ENCODE peak calls at places on chromosome 3, in ten cellular contexts. V, Z, W, U, E, J, F, Q, B and O are unnamed samples.

GRCh38 chr3:187368251-187368733 is at the start of gene RTP4:
- DNase-seq in Z (no peak), J (no peak), B (no peak), F (peak; percentile 13), W (no peak), E (peak; percentile 60), V (peak; percentile 81), Q (no peak), U (peak; percentile 50), O (no peak)

GRCh38 chr3:196639517-196640500 is at the start of gene NRROS:
- DNase-seq in B (no peak), U (no peak), J (peak; percentile 50), Z (peak; percentile 87), W (peak; percentile 56), E (peak; percentile 78), F (peak; percentile 29), Q (peak; percentile 84), V (peak; percentile 69), O (peak; percentile 65)

GRCh38 chr3:186596568-186597287 is 16.1 kb upstream of the AHSG start:
- DNase-seq in E (no peak), U (peak; percentile 26), J (no peak), W (no peak), B (no peak), Z (no peak), V (no peak), F (no peak), Q (peak; percentile 45), O (peak; percentile 32)

GRCh38 chr3:171257251-171258179 is 202.7 kb downstream of the TNIK start:
- DNase-seq in E (no peak), J (no peak), U (peak; percentile 46), W (no peak), F (no peak), B (no peak), Q (no peak), V (no peak), Z (no peak), O (no peak)

GRCh38 chr3:117016359-117016758 is 306.8 kb downstream of the TUSC7 start:
- DNase-seq in Z (no peak), B (no peak), E (no peak), J (no peak), F (no peak), U (no peak), W (no peak), Q (no peak), V (no peak), O (no peak)

GRCh38 chr3:60079076-60079475 is 1029.3 kb upstream of the CFAP20DC start:
- DNase-seq in J (no peak), Q (no peak), B (no peak), V (no peak), Z (no peak), W (no peak), E (peak; percentile 68), U (no peak), F (no peak), O (no peak)

GRCh38 chr3:195291121-195291520 is 20.2 kb upstream of the XXYLT1 start:
- DNase-seq in J (no peak), F (no peak), Z (no peak), W (no peak), V (no peak), E (no peak), B (no peak), Q (no peak), U (no peak), O (no peak)

GRCh38 chr3:104870276-104870675 is 496.4 kb upstream of the ALCAM start:
- DNase-seq in E (no peak), W (no peak), U (no peak), J (no peak), Z (no peak), F (no peak), Q (no peak), B (no peak), V (no peak), O (no peak)

GRCh38 chr3:130850846-130851245 is 43.0 kb upstream of the ATP2C1 start:
- DNase-seq in F (no peak), V (no peak), Q (no peak), E (no peak), J (no peak), W (no peak), U (no peak), B (no peak), Z (no peak), O (no peak)

GRCh38 chr3:70021267-70021666 is 21.7 kb downstream of the SAMMSON start:
- DNase-seq in F (no peak), Q (no peak), V (no peak), B (no peak), J (no peak), U (no peak), Z (no peak), W (no peak), E (no peak), O (no peak)

GRCh38 chr3:106299300-106300098 is 430.7 kb upstream of the CBLB start:
- DNase-seq in J (no peak), V (no peak), Q (no peak), Z (no peak), B (no peak), F (no peak), W (no peak), U (no peak), E (peak; percentile 29), O (no peak)

GRCh38 chr3:45026038-45026437 is at the start of gene CLEC3B:
- DNase-seq in U (peak; percentile 6), F (no peak), J (no peak), Z (peak; percentile 84), Q (peak; percentile 46), W (peak; percentile 74), V (peak; percentile 42), B (no peak), E (no peak), O (no peak)

GRCh38 chr3:110971010-110971585 is 100.5 kb upstream of the NECTIN3 start:
- DNase-seq in W (no peak), E (no peak), Z (no peak), J (no peak), V (no peak), B (no peak), U (no peak), F (no peak), Q (no peak), O (no peak)

GRCh38 chr3:177443469-177443868 is 246.2 kb upstream of the TBL1XR1 start:
- DNase-seq in F (no peak), E (no peak), Z (no peak), B (peak; percentile 63), W (no peak), V (no peak), J (no peak), Q (no peak), U (peak; percentile 85), O (no peak)